ENCODE peak calls at places on chromosomes 4 and X, in five cellular contexts. One of them, this sample, is unnamed.

GRCh38 chrX:42269186-42269585 is 345.8 kb upstream of the CASK start:
- DNase-seq in NCI-H1092 treated with DMSO at 0.1 percent for 48 hours: no peak
- DNase-seq in MV-4-11: peak
- DNase-seq in D341Med: no peak
- DNase-seq in germinal center: no peak
- DNase-seq in this sample: no peak

GRCh38 chrX:43953218-43953617 is 20.0 kb downstream of the NDP start:
- DNase-seq in D341Med: no peak
- DNase-seq in germinal center: no peak
- DNase-seq in NCI-H1092 treated with DMSO at 0.1 percent for 48 hours: no peak
- DNase-seq in MV-4-11: no peak
- DNase-seq in this sample: no peak

GRCh38 chr4:32748498-32748897 is 2028.3 kb downstream of the PCDH7 start:
- DNase-seq in NCI-H1092 treated with DMSO at 0.1 percent for 48 hours: no peak
- DNase-seq in MV-4-11: no peak
- DNase-seq in D341Med: no peak
- DNase-seq in germinal center: no peak
- DNase-seq in this sample: no peak

GRCh38 chrX:154805696-154806091 is 409 bp upstream of the MPP1 start:
- DNase-seq in NCI-H1092 treated with DMSO at 0.1 percent for 48 hours: no peak
- DNase-seq in MV-4-11: no peak
- DNase-seq in germinal center: no peak
- DNase-seq in D341Med: no peak
- DNase-seq in this sample: no peak

GRCh38 chrX:65924938-65925507 is 114.9 kb downstream of the VSIG4 start:
- DNase-seq in MV-4-11: peak
- DNase-seq in germinal center: no peak
- DNase-seq in D341Med: no peak
- DNase-seq in NCI-H1092 treated with DMSO at 0.1 percent for 48 hours: no peak
- DNase-seq in this sample: no peak

GRCh38 chrX:69616520-69617203 is 749 bp downstream of the EDA start:
- DNase-seq in D341Med: peak
- DNase-seq in NCI-H1092 treated with DMSO at 0.1 percent for 48 hours: no peak
- DNase-seq in MV-4-11: no peak
- DNase-seq in germinal center: no peak
- DNase-seq in this sample: peak

GRCh38 chr4:133483600-133484246 is 334.6 kb downstream of the PCDH10 start:
- DNase-seq in D341Med: no peak
- DNase-seq in NCI-H1092 treated with DMSO at 0.1 percent for 48 hours: peak
- DNase-seq in MV-4-11: no peak
- DNase-seq in germinal center: no peak
- DNase-seq in this sample: no peak

GRCh38 chrX:30812326-30812725 is 76.7 kb downstream of the TAB3 start:
- DNase-seq in germinal center: no peak
- DNase-seq in MV-4-11: peak
- DNase-seq in D341Med: no peak
- DNase-seq in NCI-H1092 treated with DMSO at 0.1 percent for 48 hours: no peak
- DNase-seq in this sample: no peak

GRCh38 chrX:52576946-52577345 is 60.1 kb upstream of the XAGE1B start:
- DNase-seq in NCI-H1092 treated with DMSO at 0.1 percent for 48 hours: no peak
- DNase-seq in D341Med: no peak
- DNase-seq in germinal center: no peak
- DNase-seq in MV-4-11: no peak
- DNase-seq in this sample: no peak

GRCh38 chrX:48934581-48935331 is 15.9 kb upstream of the PIM2 start:
- DNase-seq in germinal center: no peak
- DNase-seq in MV-4-11: no peak
- DNase-seq in NCI-H1092 treated with DMSO at 0.1 percent for 48 hours: no peak
- DNase-seq in D341Med: no peak
- DNase-seq in this sample: no peak

GRCh38 chr4:88567591-88567990 is 24.7 kb upstream of the HERC3 start:
- DNase-seq in germinal center: no peak
- DNase-seq in D341Med: no peak
- DNase-seq in NCI-H1092 treated with DMSO at 0.1 percent for 48 hours: no peak
- DNase-seq in MV-4-11: no peak
- DNase-seq in this sample: no peak

GRCh38 chr4:48912349-48912748 is 5.8 kb upstream of the OCIAD2 start:
- DNase-seq in NCI-H1092 treated with DMSO at 0.1 percent for 48 hours: no peak
- DNase-seq in germinal center: no peak
- DNase-seq in D341Med: no peak
- DNase-seq in MV-4-11: no peak
- DNase-seq in this sample: no peak

GRCh38 chr4:76306882-76307669 is 543 bp downstream of the STBD1 start:
- DNase-seq in germinal center: no peak
- DNase-seq in D341Med: peak
- DNase-seq in MV-4-11: no peak
- DNase-seq in NCI-H1092 treated with DMSO at 0.1 percent for 48 hours: peak
- DNase-seq in this sample: peak

GRCh38 chr4:107050525-107051135 is 14.5 kb upstream of the DKK2 start:
- DNase-seq in NCI-H1092 treated with DMSO at 0.1 percent for 48 hours: peak
- DNase-seq in D341Med: peak
- DNase-seq in germinal center: no peak
- DNase-seq in MV-4-11: no peak
- DNase-seq in this sample: peak

GRCh38 chr4:187608001-187608421 is 387.6 kb upstream of the ZFP42 start:
- DNase-seq in MV-4-11: peak
- DNase-seq in NCI-H1092 treated with DMSO at 0.1 percent for 48 hours: no peak
- DNase-seq in D341Med: no peak
- DNase-seq in germinal center: no peak
- DNase-seq in this sample: no peak

GRCh38 chr4:163866728-163867313 is 372.3 kb downstream of the TMA16 start:
- DNase-seq in germinal center: no peak
- DNase-seq in D341Med: no peak
- DNase-seq in MV-4-11: no peak
- DNase-seq in NCI-H1092 treated with DMSO at 0.1 percent for 48 hours: no peak
- DNase-seq in this sample: no peak

GRCh38 chr4:120749445-120750151 is 172.9 kb downstream of the PRDM5 start:
- DNase-seq in D341Med: no peak
- DNase-seq in germinal center: peak
- DNase-seq in NCI-H1092 treated with DMSO at 0.1 percent for 48 hours: peak
- DNase-seq in MV-4-11: no peak
- DNase-seq in this sample: no peak

GRCh38 chr4:5460106-5460801 is 248.1 kb downstream of the EVC2 start:
- DNase-seq in NCI-H1092 treated with DMSO at 0.1 percent for 48 hours: peak
- DNase-seq in germinal center: peak
- DNase-seq in MV-4-11: no peak
- DNase-seq in D341Med: no peak
- DNase-seq in this sample: peak

GRCh38 chr4:89616382-89616781 is 220.6 kb downstream of the SNCA start:
- DNase-seq in MV-4-11: no peak
- DNase-seq in germinal center: no peak
- DNase-seq in NCI-H1092 treated with DMSO at 0.1 percent for 48 hours: no peak
- DNase-seq in D341Med: no peak
- DNase-seq in this sample: no peak

GRCh38 chr4:173821031-173821430 is 291.0 kb upstream of the HAND2 start:
- DNase-seq in D341Med: no peak
- DNase-seq in germinal center: no peak
- DNase-seq in NCI-H1092 treated with DMSO at 0.1 percent for 48 hours: no peak
- DNase-seq in MV-4-11: no peak
- DNase-seq in this sample: no peak

GRCh38 chr4:75849459-75849858 is 52.8 kb downstream of the PPEF2 start:
- DNase-seq in MV-4-11: peak
- DNase-seq in germinal center: no peak
- DNase-seq in D341Med: no peak
- DNase-seq in NCI-H1092 treated with DMSO at 0.1 percent for 48 hours: no peak
- DNase-seq in this sample: no peak

GRCh38 chr4:137116144-137116543 is 416.1 kb downstream of the PCDH18 start:
- DNase-seq in germinal center: no peak
- DNase-seq in MV-4-11: no peak
- DNase-seq in NCI-H1092 treated with DMSO at 0.1 percent for 48 hours: no peak
- DNase-seq in D341Med: no peak
- DNase-seq in this sample: no peak

GRCh38 chr4:170374770-170375169 is 285.0 kb upstream of the AADAT start:
- DNase-seq in NCI-H1092 treated with DMSO at 0.1 percent for 48 hours: no peak
- DNase-seq in MV-4-11: peak
- DNase-seq in germinal center: peak
- DNase-seq in D341Med: peak
- DNase-seq in this sample: peak

GRCh38 chr4:75512336-75513211 is 1.6 kb downstream of the RCHY1 start:
- DNase-seq in NCI-H1092 treated with DMSO at 0.1 percent for 48 hours: no peak
- DNase-seq in germinal center: no peak
- DNase-seq in MV-4-11: peak
- DNase-seq in D341Med: no peak
- DNase-seq in this sample: no peak

GRCh38 chr4:153773236-153773690 is 13.4 kb upstream of the RNF175 start:
- DNase-seq in D341Med: no peak
- DNase-seq in MV-4-11: peak
- DNase-seq in NCI-H1092 treated with DMSO at 0.1 percent for 48 hours: no peak
- DNase-seq in germinal center: no peak
- DNase-seq in this sample: no peak

GRCh38 chr4:55545133-55545532 is 1.6 kb downstream of the CLOCK start:
- DNase-seq in D341Med: peak
- DNase-seq in NCI-H1092 treated with DMSO at 0.1 percent for 48 hours: peak
- DNase-seq in germinal center: no peak
- DNase-seq in MV-4-11: no peak
- DNase-seq in this sample: no peak

GRCh38 chr4:7524064-7524682 is 89.4 kb upstream of the PSAPL1 start:
- DNase-seq in MV-4-11: peak
- DNase-seq in D341Med: no peak
- DNase-seq in NCI-H1092 treated with DMSO at 0.1 percent for 48 hours: no peak
- DNase-seq in germinal center: no peak
- DNase-seq in this sample: no peak

GRCh38 chrX:84187501-84188319 is at the start of gene RPS6KA6:
- DNase-seq in NCI-H1092 treated with DMSO at 0.1 percent for 48 hours: peak
- DNase-seq in D341Med: peak
- DNase-seq in MV-4-11: no peak
- DNase-seq in germinal center: peak
- DNase-seq in this sample: peak

This sample was measured in HEK293T.